ENCODE peak calls at places on chromosomes 4 and X, in seven cellular contexts. F is ovary; Q is pancreas; L is CD8-positive, alpha-beta T cell; N is lung; V is tibial artery; G is cardiac muscle cell. J is an unnamed sample. For H3K4me1, the result is how much of the 10 kb centered on the place peaks cover.

GRCh38 chr4:67087897-67088296 is 457.4 kb downstream of the CENPC start:
- DNase-seq in F (no peak), Q (peak), L (no peak), N (no peak), V (no peak), G (peak), J (peak)

GRCh38 chrX:38000706-38001105 is 5.6 kb upstream of the SYTL5 start:
- DNase-seq in F (no peak), Q (no peak), L (no peak), N (no peak), V (no peak), G (no peak), J (no peak)

GRCh38 chrX:13716905-13717304 is 17.5 kb downstream of the TRAPPC2 start:
- DNase-seq in F (no peak), Q (no peak), L (no peak), N (no peak), V (no peak), G (no peak), J (peak)

GRCh38 chr4:180811556-180811955 is 1431.6 kb upstream of the TENM3 start:
- DNase-seq in F (no peak), Q (no peak), L (no peak), N (no peak), V (no peak), G (peak), J (no peak)

GRCh38 chrX:142204522-142205433 is at the start of gene MAGEC2:
- DNase-seq in F (no peak), Q (no peak), L (no peak), N (no peak), V (no peak), G (no peak), J (no peak)

GRCh38 chr4:53914313-53915016 is 149.9 kb downstream of the CHIC2 start:
- DNase-seq in F (no peak), Q (no peak), L (no peak), N (peak), V (no peak), G (peak), J (no peak)

GRCh38 chrX:153944140-153944799 is at the start of gene RENBP:
- DNase-seq in F (no peak), Q (no peak), L (no peak), N (peak), V (peak), G (no peak), J (no peak)

GRCh38 chr4:15402974-15403373 is 24.9 kb upstream of the C1QTNF7 start:
- DNase-seq in F (no peak), Q (no peak), L (no peak), N (no peak), V (no peak), G (no peak), J (no peak)

GRCh38 chrX:150719641-150720040 is 26.4 kb downstream of the MTMR1 start:
- DNase-seq in F (no peak), Q (no peak), L (no peak), N (no peak), V (no peak), G (no peak), J (no peak)

GRCh38 chrX:134482371-134482770 is 22.4 kb downstream of the HPRT1 start:
- DNase-seq in F (no peak), Q (no peak), L (no peak), N (no peak), V (no peak), G (no peak), J (no peak)

GRCh38 chrX:132071260-132071659 is 48.2 kb downstream of the STK26 start:
- DNase-seq in F (no peak), Q (no peak), L (no peak), N (no peak), V (no peak), G (peak), J (no peak)

GRCh38 chr4:145956288-145956890 is 17.8 kb upstream of the ZNF827 start:
- DNase-seq in F (no peak), Q (no peak), L (no peak), N (no peak), V (no peak), G (peak), J (peak)

GRCh38 chr4:139606600-139607301 is 50.7 kb upstream of the SETD7 start:
- DNase-seq in F (no peak), Q (no peak), L (no peak), N (no peak), V (no peak), G (peak), J (no peak)

GRCh38 chr4:74624351-74625151 is 169.8 kb downstream of the BTC start:
- DNase-seq in F (no peak), Q (no peak), L (no peak), N (no peak), V (no peak), G (peak), J (peak)

GRCh38 chr4:152581536-152582160 is 45.8 kb upstream of the FBXW7 start:
- DNase-seq in F (no peak), Q (no peak), L (no peak), N (no peak), V (no peak), G (peak), J (no peak)

GRCh38 chrX:84259868-84260267 is 71.9 kb upstream of the RPS6KA6 start:
- DNase-seq in F (no peak), Q (no peak), L (no peak), N (no peak), V (no peak), G (no peak), J (no peak)

GRCh38 chr4:149914521-149915115 is 99.0 kb upstream of the IQCM start:
- DNase-seq in F (no peak), Q (no peak), L (no peak), N (no peak), V (no peak), G (peak), J (no peak)

GRCh38 chr4:158163941-158164665 is 8.7 kb downstream of the GASK1B start:
- DNase-seq in F (no peak), Q (no peak), L (no peak), N (no peak), V (no peak), G (no peak), J (no peak)

GRCh38 chrX:41119803-41120202 is 34.6 kb downstream of the USP9X start:
- DNase-seq in F (no peak), Q (no peak), L (no peak), N (no peak), V (no peak), G (no peak), J (no peak)

GRCh38 chrX:100512471-100512870 is 72.3 kb upstream of the TNMD start:
- DNase-seq in F (no peak), Q (no peak), L (no peak), N (no peak), V (no peak), G (peak), J (peak)

GRCh38 chrX:103330601-103331397 is 760 bp downstream of the TCEAL7 start:
- DNase-seq in F (no peak), Q (no peak), L (no peak), N (no peak), V (no peak), G (peak), J (no peak)

GRCh38 chrX:130093271-130093670 is 17.0 kb downstream of the ELF4 start:
- DNase-seq in F (no peak), Q (no peak), L (no peak), N (no peak), V (no peak), G (no peak), J (no peak)

GRCh38 chr4:75545526-75545925 is 10.3 kb upstream of the ODAPH start:
- DNase-seq in F (no peak), Q (no peak), L (no peak), N (no peak), V (no peak), G (no peak), J (no peak)

GRCh38 chr4:109739547-109739946 is 9.7 kb upstream of the PLA2G12A start:
- DNase-seq in F (no peak), Q (no peak), L (no peak), N (no peak), V (no peak), G (peak), J (no peak)

GRCh38 chr4:140826701-140827027 is 70.5 kb upstream of the TBC1D9 start:
- DNase-seq in F (no peak), Q (no peak), L (no peak), N (no peak), V (no peak), G (no peak), J (no peak)

GRCh38 chrX:53047228-53047627 is 1.4 kb upstream of the GPR173 start:
- DNase-seq in F (no peak), Q (no peak), L (no peak), N (no peak), V (no peak), G (no peak), J (no peak)

GRCh38 chr4:88735554-88735953 is 37.9 kb upstream of the NAP1L5 start:
- DNase-seq in F (no peak), Q (no peak), L (no peak), N (no peak), V (no peak), G (peak), J (no peak)

GRCh38 chr4:184386271-184386781 is 88.0 kb downstream of the IRF2 start:
- DNase-seq in F (no peak), Q (no peak), L (no peak), N (no peak), V (no peak), G (no peak), J (no peak)

GRCh38 chr4:54663181-54663580 is 5.4 kb downstream of the KIT start:
- DNase-seq in F (no peak), Q (no peak), L (no peak), N (no peak), V (no peak), G (no peak), J (no peak)

GRCh38 chr4:84639143-84639542 is 56.2 kb downstream of the CDS1 start:
- DNase-seq in F (no peak), Q (no peak), L (no peak), N (no peak), V (no peak), G (no peak), J (no peak)

DNA sequence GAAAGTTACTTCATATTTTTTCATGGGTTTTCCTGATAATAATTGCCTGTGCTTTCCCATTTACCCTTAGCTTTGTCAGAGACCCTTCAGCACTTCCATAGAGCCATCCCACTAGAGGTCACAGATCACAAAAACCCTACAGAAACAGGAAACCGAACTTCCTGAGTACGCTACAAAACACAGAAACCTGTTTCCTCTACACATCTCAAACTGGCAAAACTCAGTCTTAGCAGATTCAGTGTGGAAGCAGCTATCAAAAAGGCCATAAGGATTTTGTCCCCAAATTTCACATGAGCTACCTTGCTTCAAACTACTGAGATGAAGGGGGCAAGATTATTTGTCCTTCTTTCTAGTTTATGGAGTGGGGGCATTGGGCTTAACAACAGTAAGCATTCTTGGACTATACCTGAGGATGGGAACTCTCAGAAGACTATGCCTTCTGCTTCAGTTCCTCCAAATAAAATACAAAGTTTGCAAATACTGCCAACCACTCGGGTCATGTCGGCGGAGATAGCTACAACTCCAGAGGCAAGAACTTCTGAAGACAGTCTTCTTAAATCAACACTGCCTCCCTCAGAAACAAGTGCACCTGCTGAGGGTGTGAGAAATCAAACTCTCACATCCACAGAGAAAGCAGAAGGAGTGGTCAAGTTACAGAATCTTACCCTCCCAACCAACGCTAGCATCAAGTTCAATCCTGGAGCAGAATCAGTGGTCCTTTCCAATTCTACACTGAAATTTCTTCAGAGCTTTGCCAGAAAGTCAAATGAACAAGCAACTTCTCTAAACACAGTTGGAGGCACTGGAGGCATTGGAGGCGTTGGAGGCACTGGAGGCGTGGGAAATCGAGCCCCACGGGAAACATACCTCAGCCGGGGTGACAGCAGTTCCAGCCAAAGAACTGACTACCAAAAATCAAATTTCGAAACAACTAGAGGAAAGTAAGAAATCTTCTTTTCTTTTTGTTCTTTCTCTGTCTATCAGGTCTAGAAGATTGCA is at the start of gene MMRN1:
- DNase-seq in F (no peak), Q (no peak), L (no peak), N (no peak), V (no peak), G (peak), J (no peak)
- H3K4me3 ChIP-seq in F (no peak), Q (no peak), L (no peak), N (no peak), V (no peak), G (no peak), J (peak)

GRCh38 chrX:56764153-56764974 is 35.3 kb downstream of the NBDY start:
- DNase-seq in F (peak), Q (peak), L (peak), N (peak), V (no peak), G (peak), J (peak)
- H3K27ac ChIP-seq in F (peak), Q (peak), L (peak), N (peak), V (no peak), G (no peak), J (peak)

GRCh38 chrX:106177982-106178321 is 9.8 kb downstream of the PWWP3B start:
- DNase-seq in F (no peak), Q (no peak), L (no peak), N (no peak), V (no peak), G (peak), J (no peak)
- H3K4me1 ChIP-seq in F (under half), Q (under half), L (under half), N (under half), V (under half), G (under half), J (under half)

GRCh38 chr4:123676550-123677229 is 280.1 kb downstream of the SPRY1 start:
- DNase-seq in F (no peak), Q (no peak), L (no peak), N (no peak), V (no peak), G (no peak), J (no peak)
- H3K4me3 ChIP-seq in F (no peak), Q (no peak), L (no peak), N (no peak), V (no peak), G (no peak), J (no peak)

GRCh38 chrX:10039821-10040793 is 72.9 kb downstream of the CLDN34 start:
- DNase-seq in F (no peak), Q (no peak), L (no peak), N (no peak), V (no peak), G (no peak), J (no peak)
- H3K27ac ChIP-seq in F (no peak), Q (no peak), L (no peak), N (no peak), V (no peak), G (no peak), J (no peak)